ENCODE peak calls at places on chromosomes 16 and 17, in four cellular contexts. One of them, this sample, is unnamed.
A peak's percentile ranks its signal among the peaks of the same experiment; 100 is the strongest.

GRCh38 chr17:48012151-48012520 is 25.5 kb downstream of the COPZ2 start:
- DNase-seq in BE2C: peak; percentile 98
- DNase-seq in nucleus accumbens: peak; percentile 61
- DNase-seq in amniotic stem cell: no peak
- DNase-seq in this sample: peak; percentile 99

GRCh38 chr16:278863-279366 is 1.5 kb upstream of the ARHGDIG start:
- DNase-seq in amniotic stem cell: no peak
- DNase-seq in nucleus accumbens: no peak
- DNase-seq in BE2C: peak; percentile 34
- DNase-seq in this sample: no peak

GRCh38 chr16:10752843-10753523 is 9.3 kb downstream of the NUBP1 start:
- DNase-seq in nucleus accumbens: no peak
- DNase-seq in BE2C: no peak
- DNase-seq in amniotic stem cell: no peak
- DNase-seq in this sample: no peak

GRCh38 chr16:4882261-4882632 is 35.0 kb downstream of the UBN1 start:
- DNase-seq in nucleus accumbens: no peak
- DNase-seq in BE2C: peak; percentile 58
- DNase-seq in amniotic stem cell: no peak
- DNase-seq in this sample: no peak

GRCh38 chr16:2761472-2761871 is 9.0 kb downstream of the SRRM2 start:
- DNase-seq in BE2C: no peak
- DNase-seq in amniotic stem cell: no peak
- DNase-seq in nucleus accumbens: no peak
- DNase-seq in this sample: no peak

GRCh38 chr16:2273931-2274330 is 6.0 kb upstream of the RNPS1 start:
- DNase-seq in nucleus accumbens: no peak
- DNase-seq in amniotic stem cell: no peak
- DNase-seq in BE2C: no peak
- DNase-seq in this sample: no peak

GRCh38 chr17:57880086-57880456 is 30.2 kb upstream of the MRPS23 start:
- DNase-seq in nucleus accumbens: peak; percentile 24
- DNase-seq in BE2C: no peak
- DNase-seq in amniotic stem cell: no peak
- DNase-seq in this sample: no peak

GRCh38 chr17:62105361-62105760 is 40.3 kb upstream of the MED13 start:
- DNase-seq in BE2C: no peak
- DNase-seq in nucleus accumbens: no peak
- DNase-seq in amniotic stem cell: no peak
- DNase-seq in this sample: peak; percentile 6

GRCh38 chr16:12171206-12171605 is 194.7 kb downstream of the SNX29 start:
- DNase-seq in amniotic stem cell: no peak
- DNase-seq in BE2C: no peak
- DNase-seq in nucleus accumbens: no peak
- DNase-seq in this sample: no peak

GRCh38 chr17:2485543-2485942 is 26.1 kb downstream of the METTL16 start:
- DNase-seq in amniotic stem cell: no peak
- DNase-seq in BE2C: no peak
- DNase-seq in nucleus accumbens: no peak
- DNase-seq in this sample: no peak

GRCh38 chr16:22117666-22118065 is 25.3 kb downstream of the VWA3A start:
- DNase-seq in BE2C: no peak
- DNase-seq in amniotic stem cell: no peak
- DNase-seq in nucleus accumbens: no peak
- DNase-seq in this sample: no peak

GRCh38 chr17:13365331-13365730 is 236.4 kb downstream of the HS3ST3A1 start:
- DNase-seq in amniotic stem cell: no peak
- DNase-seq in BE2C: no peak
- DNase-seq in nucleus accumbens: no peak
- DNase-seq in this sample: no peak

GRCh38 chr17:45313927-45314760 is 2.7 kb downstream of the MAP3K14 start:
- DNase-seq in nucleus accumbens: no peak
- DNase-seq in amniotic stem cell: no peak
- DNase-seq in BE2C: no peak
- DNase-seq in this sample: no peak

GRCh38 chr17:29195465-29196081 is 15.4 kb upstream of the MYO18A start:
- DNase-seq in BE2C: no peak
- DNase-seq in nucleus accumbens: no peak
- DNase-seq in amniotic stem cell: no peak
- DNase-seq in this sample: no peak

GRCh38 chr16:17389392-17389791 is 81.4 kb downstream of the XYLT1 start:
- DNase-seq in BE2C: no peak
- DNase-seq in amniotic stem cell: peak; percentile 74
- DNase-seq in nucleus accumbens: no peak
- DNase-seq in this sample: no peak